ENCODE peak calls at places on chromosome 7, in four cellular contexts. A, F, Y and D are unnamed samples.

GRCh38 chr7:121032645-121033460 is 44.3 kb downstream of the CPED1 start:
- DNase-seq in F (no peak), Y (peak; percentile 58), A (no peak), D (no peak)

GRCh38 chr7:91789086-91789485 is 91.4 kb downstream of the MTERF1 start:
- DNase-seq in A (no peak), Y (no peak), F (no peak), D (no peak)

GRCh38 chr7:101733713-101734475 is 83.5 kb upstream of the CUX1 start:
- DNase-seq in A (peak; percentile 91), Y (peak; percentile 63), F (no peak), D (peak; percentile 88)

GRCh38 chr7:80263321-80263720 is 128.7 kb downstream of the GNAI1 start:
- DNase-seq in F (no peak), Y (no peak), A (no peak), D (no peak)

GRCh38 chr7:25707733-25708132 is 444.3 kb upstream of the NFE2L3 start:
- DNase-seq in A (no peak), F (no peak), Y (no peak), D (no peak)

GRCh38 chr7:43362652-43363428 is 220.1 kb upstream of the STK17A start:
- DNase-seq in Y (peak; percentile 88), F (no peak), A (no peak), D (peak; percentile 20)

GRCh38 chr7:55784151-55784550 is 78.4 kb downstream of the SEPTIN14 start:
- DNase-seq in Y (no peak), A (no peak), F (no peak), D (no peak)

GRCh38 chr7:141915565-141915964 is 634 bp upstream of the OR9A4 start:
- DNase-seq in Y (peak; percentile 64), F (no peak), A (no peak), D (no peak)

GRCh38 chr7:134690016-134690415 is 43.4 kb downstream of the BPGM start:
- DNase-seq in A (no peak), Y (no peak), F (no peak), D (no peak)

GRCh38 chr7:78441737-78442136 is 643.2 kb downstream of the PHTF2 start:
- DNase-seq in A (no peak), F (no peak), Y (no peak), D (no peak)

GRCh38 chr7:151786241-151786640 is 90.7 kb downstream of the PRKAG2 start:
- DNase-seq in F (no peak), A (no peak), Y (no peak), D (no peak)

GRCh38 chr7:54653905-54654304 is 105.1 kb downstream of the SEC61G start:
- DNase-seq in F (no peak), Y (no peak), A (no peak), D (no peak)

GRCh38 chr7:31488562-31489203 is 25.2 kb upstream of the ITPRID1 start:
- DNase-seq in F (no peak), Y (peak; percentile 65), A (peak; percentile 78), D (peak; percentile 79)

GRCh38 chr7:77426521-77427051 is 10.4 kb upstream of the GSAP start:
- DNase-seq in F (no peak), A (peak; percentile 49), Y (no peak), D (no peak)